ENCODE peak calls at places on chromosomes 3 and 15, in seven cellular contexts. I is fibroblast of the aortic adventitia; R is activated T-helper 9 cell treated with anti-CD3 and anti-CD28 coated beads, Interleukin-2, amount 50 U/mL, for 16 hours; U is activated T-helper 1 cell treated with anti-CD3 and anti-CD28 coated beads, Interleukin-2, amount 50 U/mL, for 16 hours; J is stimulated activated CD8-positive, alpha-beta memory T cell treated with anti-CD3 and anti-CD28 coated beads, Interleukin-2, amount 100 ng/mL, for 1 hour; Q is naive thymus-derived CD4-positive, alpha-beta T cell; M is EL. P is an unnamed sample.

GRCh38 chr3:67790043-67790442 is 135.6 kb upstream of the SUCLG2 start:
- DNase-seq in I (peak; percentile 58), R (peak; percentile 27), U (peak; percentile 28), J (peak; percentile 28), Q (peak; percentile 75), M (peak; percentile 66), P (peak; percentile 48)

GRCh38 chr3:150925751-150926201 is 20.5 kb upstream of the MINDY4B start:
- DNase-seq in I (no peak), R (peak; percentile 15), U (peak; percentile 23), J (peak; percentile 16), Q (peak; percentile 29), M (peak; percentile 25), P (peak; percentile 22)

GRCh38 chr15:60721706-60722105 is 242.8 kb upstream of the ICE2 start:
- DNase-seq in I (peak; percentile 17), R (no peak), U (no peak), J (no peak), Q (no peak), M (peak; percentile 11), P (no peak)

GRCh38 chr3:107106316-107106715 is 270.9 kb upstream of the CCDC54 start:
- DNase-seq in I (no peak), R (no peak), U (no peak), J (no peak), Q (no peak), M (peak; percentile 50), P (no peak)

GRCh38 chr15:25242957-25243799 is 195.6 kb downstream of the UBE3A start:
- DNase-seq in I (no peak), R (no peak), U (no peak), J (no peak), Q (no peak), M (no peak), P (no peak)

GRCh38 chr3:131743126-131743525 is 240.4 kb upstream of the MRPL3 start:
- DNase-seq in I (no peak), R (no peak), U (no peak), J (no peak), Q (no peak), M (no peak), P (no peak)

GRCh38 chr3:10374311-10374710 is 53.4 kb upstream of the SEC13 start:
- DNase-seq in I (no peak), R (no peak), U (no peak), J (no peak), Q (no peak), M (no peak), P (no peak)

GRCh38 chr3:12444582-12445468 is 39.5 kb upstream of the TSEN2 start:
- DNase-seq in I (no peak), R (no peak), U (no peak), J (no peak), Q (no peak), M (peak; percentile 36), P (no peak)

GRCh38 chr3:157170861-157171260 is 10.9 kb upstream of the CCNL1 start:
- DNase-seq in I (no peak), R (no peak), U (no peak), J (no peak), Q (no peak), M (no peak), P (no peak)

GRCh38 chr3:113243846-113244245 is 32.5 kb downstream of the BOC start:
- DNase-seq in I (no peak), R (no peak), U (no peak), J (no peak), Q (no peak), M (no peak), P (no peak)

GRCh38 chr3:16290007-16290826 is 25.2 kb downstream of the OXNAD1 start:
- DNase-seq in I (peak; percentile 78), R (no peak), U (no peak), J (peak; percentile 20), Q (no peak), M (peak; percentile 57), P (peak; percentile 52)

GRCh38 chr15:90291679-90292356 is 26.3 kb downstream of the NGRN start:
- DNase-seq in I (no peak), R (no peak), U (no peak), J (no peak), Q (no peak), M (peak; percentile 24), P (no peak)

GRCh38 chr3:157335198-157335597 is 101.5 kb upstream of the PTX3 start:
- DNase-seq in I (no peak), R (no peak), U (no peak), J (no peak), Q (no peak), M (no peak), P (no peak)

GRCh38 chr3:194277547-194278091 is 73.5 kb downstream of the CPN2 start:
- DNase-seq in I (peak; percentile 89), R (no peak), U (no peak), J (no peak), Q (no peak), M (no peak), P (no peak)

GRCh38 chr15:36961956-36962355 is 138.4 kb downstream of the MEIS2 start:
- DNase-seq in I (peak; percentile 25), R (no peak), U (no peak), J (no peak), Q (no peak), M (no peak), P (no peak)

GRCh38 chr3:10354373-10355015 is 33.6 kb upstream of the SEC13 start:
- DNase-seq in I (no peak), R (no peak), U (no peak), J (no peak), Q (no peak), M (peak; percentile 42), P (no peak)

GRCh38 chr3:83457516-83457915 is 1501.3 kb upstream of the CADM2 start:
- DNase-seq in I (no peak), R (no peak), U (no peak), J (no peak), Q (no peak), M (no peak), P (no peak)

GRCh38 chr3:98770261-98771039 is 7.3 kb downstream of the ST3GAL6 start:
- DNase-seq in I (no peak), R (no peak), U (no peak), J (no peak), Q (peak; percentile 11), M (no peak), P (no peak)

GRCh38 chr15:34753236-34753894 is 1.4 kb downstream of the GJD2 start:
- DNase-seq in I (peak; percentile 50), R (no peak), U (no peak), J (no peak), Q (no peak), M (peak; percentile 55), P (no peak)